ENCODE peak calls at places on chromosomes 5 and 9, in five cellular contexts. W is T-helper 2 cell, D is brain pericyte, O is head of caudate nucleus, Y is stomach. G is an unnamed sample.

GRCh38 chr5:178786859-178787499 is 56.5 kb upstream of the ZNF354A start:
- DNase-seq in Y (peak; percentile 48), O (no peak), W (no peak), D (no peak), G (peak; percentile 38)

GRCh38 chr9:107172160-107172978 is 110.7 kb upstream of the RAD23B start:
- DNase-seq in Y (peak; percentile 77), O (peak; percentile 79), D (peak; percentile 43), W (peak; percentile 78), G (peak; percentile 72)

GRCh38 chr9:84969084-84969483 is 299.6 kb downstream of the NTRK2 start:
- DNase-seq in W (no peak), D (no peak), Y (no peak), O (no peak), G (no peak)

GRCh38 chr9:104093162-104093561 is 947 bp upstream of the SMC2 start:
- DNase-seq in W (no peak), O (no peak), Y (no peak), D (no peak), G (no peak)

GRCh38 chr9:134487066-134487710 is 154.4 kb upstream of the COL5A1 start:
- DNase-seq in Y (no peak), O (no peak), W (no peak), D (no peak), G (no peak)

GRCh38 chr5:124662261-124662781 is 84.1 kb downstream of the ZNF608 start:
- DNase-seq in W (no peak), O (no peak), Y (no peak), D (no peak), G (no peak)

GRCh38 chr5:1729641-1730486 is 69.8 kb downstream of the MRPL36 start:
- DNase-seq in W (no peak), Y (peak; percentile 17), D (no peak), O (no peak), G (no peak)

GRCh38 chr9:117720555-117720954 is 16.4 kb downstream of the TLR4 start:
- DNase-seq in W (no peak), Y (no peak), O (no peak), D (peak; percentile 57), G (no peak)

GRCh38 chr9:127267793-127268507 is 3.4 kb downstream of the GARNL3 start:
- DNase-seq in O (no peak), Y (no peak), W (no peak), D (no peak), G (no peak)

GRCh38 chr9:6564370-6564769 is 81.2 kb downstream of the GLDC start:
- DNase-seq in W (no peak), Y (no peak), O (no peak), D (no peak), G (no peak)

GRCh38 chr9:104863180-104863883 is 64.6 kb downstream of the ABCA1 start:
- DNase-seq in O (peak; percentile 64), Y (peak; percentile 38), D (peak; percentile 32), W (peak; percentile 58), G (no peak)

GRCh38 chr9:14313378-14313940 is 482 bp downstream of the NFIB start:
- DNase-seq in Y (peak; percentile 38), O (no peak), D (no peak), W (peak; percentile 4), G (no peak)